ENCODE peak calls at places on chromosomes 16 and 17, in seven cellular contexts. O, X, C, B, D, N and R are unnamed samples.

GRCh38 chr16:3725291-3725690 is 8.0 kb upstream of the TRAP1 start:
- DNase-seq in C (no peak), D (no peak), O (no peak), B (no peak), X (no peak), N (no peak), R (no peak)

GRCh38 chr17:66713533-66714042 is 121.3 kb upstream of the CACNG5 start:
- DNase-seq in O (peak; percentile 13), B (no peak), N (no peak), D (no peak), C (no peak), X (no peak), R (no peak)

GRCh38 chr16:47523342-47524006 is 62.3 kb downstream of the PHKB start:
- DNase-seq in O (no peak), N (no peak), X (no peak), B (no peak), C (no peak), D (no peak), R (peak; percentile 91)

GRCh38 chr16:64133396-64133795 is 988.5 kb downstream of the CDH11 start:
- DNase-seq in X (no peak), D (no peak), N (no peak), B (no peak), O (no peak), C (no peak), R (no peak)

GRCh38 chr17:47802341-47803022 is 19.1 kb downstream of the OSBPL7 start:
- DNase-seq in D (peak; percentile 77), C (peak; percentile 19), X (peak; percentile 67), B (no peak), N (peak; percentile 20), O (peak; percentile 39), R (peak; percentile 67)

GRCh38 chr16:24848065-24848464 is 2.3 kb downstream of the SLC5A11 start:
- DNase-seq in D (no peak), N (no peak), O (no peak), B (no peak), X (no peak), C (no peak), R (no peak)

GRCh38 chr16:11232302-11232851 is 23.6 kb downstream of the SOCS1 start:
- DNase-seq in D (no peak), N (no peak), B (no peak), X (no peak), C (no peak), O (no peak), R (no peak)

GRCh38 chr17:82198092-82198491 is 14.6 kb downstream of the CCDC57 start:
- DNase-seq in B (no peak), C (no peak), D (no peak), X (no peak), N (no peak), O (no peak), R (no peak)